ENCODE peak calls at places on chromosomes 1 and 21, in seven cellular contexts. F is HCT116, B is H1, C is K562, J is SK-N-SH, G is HepG2, H is GM12878. N is an unnamed sample.
A peak's percentile ranks its signal among the peaks of the same experiment; 100 is the strongest.

GRCh38 chr1:94130851-94131595 is 10.1 kb upstream of the ABCA4 start:
- DNase-seq in J (no peak), F (no peak), H (no peak), B (no peak), G (no peak), C (no peak), N (no peak)

GRCh38 chr1:56867491-56867890 is 12.9 kb downstream of the C8A start:
- DNase-seq in C (no peak), G (no peak), F (no peak), J (no peak), B (no peak), H (no peak), N (no peak)

GRCh38 chr1:234212764-234213406 is 160.4 kb upstream of the COA6 start:
- DNase-seq in H (peak; percentile 28), F (no peak), C (peak; percentile 59), J (peak; percentile 77), B (no peak), G (peak; percentile 53), N (peak; percentile 64)

GRCh38 chr1:57307382-57307781 is 116.5 kb downstream of the DAB1 start:
- DNase-seq in G (no peak), C (peak; percentile 68), J (peak; percentile 7), F (no peak), B (peak; percentile 53), H (peak; percentile 3), N (no peak)

GRCh38 chr1:70140343-70140742 is 65.0 kb downstream of the LRRC40 start:
- DNase-seq in F (no peak), C (no peak), G (no peak), H (no peak), B (no peak), J (no peak), N (no peak)

GRCh38 chr1:167441222-167441621 is 77.1 kb downstream of the CD247 start:
- DNase-seq in J (no peak), F (no peak), B (peak; percentile 39), C (no peak), H (no peak), G (no peak), N (no peak)

GRCh38 chr1:181166377-181167196 is 78.1 kb downstream of the IER5 start:
- DNase-seq in H (no peak), C (peak; percentile 82), J (peak; percentile 78), B (peak; percentile 80), F (peak; percentile 68), G (peak; percentile 77), N (peak; percentile 63)

GRCh38 chr1:112083487-112083886 is 94.0 kb upstream of the KCND3 start:
- DNase-seq in H (no peak), G (no peak), F (no peak), J (no peak), C (no peak), B (no peak), N (no peak)

GRCh38 chr1:5345556-5345955 is 646.7 kb downstream of the NPHP4 start:
- DNase-seq in C (no peak), G (no peak), B (no peak), J (no peak), H (no peak), F (no peak), N (no peak)

GRCh38 chr1:160618763-160619274 is 28.0 kb downstream of the SLAMF1 start:
- DNase-seq in B (no peak), C (peak; percentile 43), H (no peak), G (no peak), F (peak; percentile 23), J (peak; percentile 37), N (no peak)

GRCh38 chr1:17405898-17406759 is 33.3 kb downstream of the RCC2 start:
- DNase-seq in J (peak; percentile 90), F (peak; percentile 22), G (peak; percentile 71), B (peak; percentile 89), H (no peak), C (peak; percentile 84), N (peak; percentile 80)

GRCh38 chr1:193358419-193358818 is 172.0 kb upstream of the B3GALT2 start:
- DNase-seq in J (no peak), F (no peak), H (no peak), C (no peak), G (no peak), B (no peak), N (peak; percentile 13)

GRCh38 chr21:46636550-46637289 is 1.2 kb downstream of the PRMT2 start:
- DNase-seq in F (no peak), H (no peak), B (no peak), C (no peak), G (no peak), J (no peak), N (no peak)

GRCh38 chr21:29091032-29091431 is 17.6 kb upstream of the CCT8 start:
- DNase-seq in C (no peak), B (no peak), F (no peak), H (no peak), J (no peak), G (no peak), N (no peak)

GRCh38 chr1:94014635-94015488 is 105.6 kb upstream of the GCLM start:
- DNase-seq in J (no peak), C (no peak), B (no peak), G (no peak), F (no peak), H (no peak), N (no peak)

GRCh38 chr1:111513410-111514020 is 10.1 kb upstream of the ADORA3 start:
- DNase-seq in G (peak; percentile 39), F (no peak), J (peak; percentile 52), C (no peak), H (no peak), B (no peak), N (no peak)

GRCh38 chr1:40401427-40402201 is 28.1 kb downstream of the SMAP2 start:
- DNase-seq in H (no peak), F (no peak), J (no peak), G (no peak), B (no peak), C (no peak), N (no peak)

GRCh38 chr1:234154320-234155251 is 218.7 kb upstream of the COA6 start:
- DNase-seq in H (peak; percentile 20), B (no peak), J (peak; percentile 71), F (peak; percentile 70), G (peak; percentile 68), C (peak; percentile 68), N (peak; percentile 84)

DNA sequence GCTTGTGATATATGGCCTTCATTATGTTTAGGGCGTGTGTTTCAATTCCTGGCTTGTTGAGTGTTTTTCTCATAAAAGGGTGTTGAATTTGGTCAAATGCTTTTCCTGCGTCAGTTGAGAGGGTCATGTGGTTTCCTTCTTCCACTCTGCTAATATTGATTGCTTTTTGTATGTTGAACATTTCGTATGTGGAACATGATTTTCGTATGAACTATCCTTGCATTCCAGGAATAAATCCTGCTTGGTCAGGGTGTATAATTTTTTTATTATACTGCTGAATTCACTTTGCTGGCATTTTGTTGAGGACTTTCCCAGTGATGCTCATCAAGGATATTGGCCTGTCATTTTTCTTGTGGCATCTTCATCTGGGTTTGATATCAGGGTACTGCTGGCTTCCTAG is 4.7 kb upstream of the ATAD3A start:
- DNase-seq in B (no peak), H (no peak), G (no peak), C (no peak), J (no peak), F (no peak), N (no peak)
- TF ChIP-seq JUND in B (no peak), H (no peak), G (no peak), C (no peak), J (no peak), F (no peak), N (no peak)

GRCh38 chr1:53325326-53326087 is 2.4 kb downstream of the LRP8 start:
- DNase-seq in C (no peak), F (no peak), J (no peak), G (no peak), B (no peak), H (no peak), N (no peak)

GRCh38 chr1:53327183-53327941 is 508 bp downstream of the LRP8 start:
- DNase-seq in H (no peak), F (no peak), B (peak; percentile 76), C (peak; percentile 48), J (peak; percentile 78), G (peak; percentile 15), N (no peak)

GRCh38 chr1:53326088-53326597 is 1.7 kb downstream of the LRP8 start:
- DNase-seq in H (peak; percentile 73), B (peak; percentile 93), F (peak; percentile 85), J (peak; percentile 96), G (peak; percentile 91), C (peak; percentile 99), N (peak; percentile 93)

GRCh38 chr1:53328009-53328489 is at the start of gene LRP8:
- DNase-seq in J (peak; percentile 96), G (peak; percentile 25), H (no peak), F (peak; percentile 31), B (peak; percentile 82), C (peak; percentile 92), N (peak; percentile 77)

DNA sequence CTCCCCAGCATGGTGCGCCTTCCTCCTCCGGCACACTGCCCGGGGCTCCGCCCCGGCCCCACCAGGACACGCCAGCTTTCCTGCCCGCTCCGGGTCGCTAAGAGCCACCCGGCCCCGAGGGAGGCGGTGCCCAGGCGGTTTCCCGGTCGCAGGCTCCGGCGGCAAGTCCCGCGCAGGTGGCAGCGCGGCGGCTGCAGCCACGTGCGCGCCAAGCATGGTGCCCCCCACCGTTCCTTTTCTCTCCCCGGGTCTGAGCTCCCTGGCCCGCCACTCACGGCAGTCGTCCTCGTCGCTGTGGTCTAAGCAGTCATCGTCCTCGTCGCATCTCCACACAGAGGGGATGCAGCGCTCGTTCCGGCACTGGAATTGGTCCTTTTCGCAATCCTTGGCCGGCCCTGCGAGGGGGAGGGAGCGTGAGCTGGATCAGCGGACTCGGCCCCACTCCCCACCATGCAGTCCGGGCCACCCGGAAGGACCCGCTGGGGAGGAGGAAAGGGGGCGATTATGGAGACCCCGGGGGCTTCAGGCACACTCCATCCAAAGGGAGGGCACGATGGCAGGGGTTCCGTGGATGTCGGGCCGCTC is 1.2 kb downstream of the LRP8 start:
- DNase-seq in F (no peak), J (peak; percentile 76), C (no peak), B (no peak), H (no peak), G (no peak), N (no peak)
- TF ChIP-seq JUND in F (no peak), J (no peak), C (no peak), B (no peak), H (no peak), G (no peak), N (no peak)

GRCh38 chr1:65729308-65729707 is 63.4 kb upstream of the PDE4B start:
- DNase-seq in G (no peak), F (no peak), J (no peak), C (no peak), B (no peak), H (no peak), N (no peak)
- TF ChIP-seq JUND in G (no peak), F (no peak), J (no peak), C (no peak), B (no peak), H (no peak), N (no peak)

GRCh38 chr1:209455133-209455532 is 128.4 kb upstream of the CAMK1G start:
- DNase-seq in H (no peak), J (no peak), B (no peak), C (no peak), G (no peak), F (no peak), N (no peak)
- TF ChIP-seq JUND in H (no peak), J (no peak), B (no peak), C (no peak), G (no peak), F (no peak), N (no peak)

GRCh38 chr1:85801520-85801919 is 93.3 kb upstream of the ZNHIT6 start:
- DNase-seq in F (no peak), B (no peak), H (no peak), G (no peak), J (no peak), C (no peak), N (no peak)
- TF ChIP-seq JUND in F (no peak), B (no peak), H (no peak), G (no peak), J (no peak), C (no peak), N (no peak)